ENCODE peak calls at places on chromosomes 16 and 17, in eight cellular contexts. W, T, X, A, R, P, Q and L are unnamed samples.

GRCh38 chr16:19331794-19332193 is 46.3 kb downstream of the CLEC19A start:
- DNase-seq in X (no peak), Q (no peak), R (no peak), A (no peak), T (no peak), W (no peak), P (no peak), L (no peak)

GRCh38 chr16:3838600-3839401 is 41.7 kb downstream of the CREBBP start:
- DNase-seq in A (no peak), R (no peak), X (no peak), Q (peak), P (no peak), W (no peak), T (no peak), L (no peak)

GRCh38 chr17:7439462-7440112 is at the start of gene FGF11:
- DNase-seq in T (no peak), R (peak), X (no peak), P (no peak), A (no peak), W (no peak), Q (no peak), L (no peak)

GRCh38 chr17:78680436-78680835 is 101.6 kb downstream of the CYTH1 start:
- DNase-seq in R (no peak), T (no peak), W (no peak), X (no peak), A (no peak), P (no peak), Q (peak), L (no peak)

GRCh38 chr16:11252482-11252931 is 3.5 kb downstream of the SOCS1 start:
- DNase-seq in A (no peak), Q (no peak), R (no peak), T (no peak), P (no peak), W (no peak), X (no peak), L (no peak)

GRCh38 chr17:1907818-1908698 is 78.3 kb downstream of the RPA1 start:
- DNase-seq in W (no peak), A (no peak), T (no peak), X (no peak), R (peak), P (no peak), Q (peak), L (no peak)

GRCh38 chr17:48239603-48239995 is 132.0 kb downstream of the SNX11 start:
- DNase-seq in W (no peak), X (no peak), P (no peak), A (no peak), Q (no peak), R (no peak), T (no peak), L (no peak)

GRCh38 chr16:11022002-11022401 is 77.6 kb downstream of the CLEC16A start:
- DNase-seq in T (no peak), X (no peak), W (no peak), P (no peak), A (no peak), R (peak), Q (no peak), L (no peak)

GRCh38 chr17:64772845-64773299 is 110.8 kb upstream of the SMURF2 start:
- DNase-seq in X (no peak), R (no peak), A (no peak), T (no peak), P (no peak), Q (no peak), W (no peak), L (no peak)

GRCh38 chr16:81337097-81337496 is 22.3 kb downstream of the GAN start:
- DNase-seq in Q (no peak), R (no peak), A (no peak), X (no peak), P (no peak), W (no peak), T (no peak), L (no peak)

GRCh38 chr17:75034236-75034908 is 12.4 kb downstream of the ATP5PD start:
- DNase-seq in R (peak), T (peak), X (peak), W (peak), P (peak), A (no peak), Q (peak), L (no peak)

GRCh38 chr17:8226536-8227237 is 16.3 kb upstream of the AURKB start:
- DNase-seq in P (peak), W (peak), T (no peak), Q (peak), X (peak), A (no peak), R (peak), L (no peak)

GRCh38 chr16:85252014-85252413 is 139.7 kb upstream of the CIBAR2 start:
- DNase-seq in P (no peak), A (no peak), W (no peak), T (no peak), X (no peak), R (no peak), Q (no peak), L (no peak)

GRCh38 chr17:58249270-58250133 is 11.1 kb downstream of the LPO start:
- DNase-seq in T (peak), X (peak), R (peak), Q (peak), P (peak), A (peak), W (peak), L (no peak)

GRCh38 chr16:21263640-21264211 is 14.4 kb downstream of the CRYM start:
- DNase-seq in X (no peak), A (no peak), Q (peak), W (no peak), R (no peak), P (no peak), T (peak), L (no peak)

GRCh38 chr16:4624827-4625616 is 396 bp downstream of the MGRN1 start:
- DNase-seq in W (peak), X (peak), Q (peak), P (peak), A (no peak), T (peak), R (peak), L (no peak)

GRCh38 chr17:41406205-41406604 is 8.8 kb upstream of the KRT31 start:
- DNase-seq in P (no peak), A (no peak), T (no peak), X (no peak), W (no peak), R (no peak), Q (peak), L (no peak)

GRCh38 chr17:60559659-60559994 is 33.6 kb upstream of the APPBP2 start:
- DNase-seq in W (no peak), Q (no peak), X (no peak), T (no peak), P (no peak), A (no peak), R (no peak), L (no peak)

GRCh38 chr17:61410100-61410551 is 10.5 kb downstream of the TBX2 start:
- DNase-seq in A (no peak), P (no peak), X (no peak), Q (no peak), R (no peak), W (no peak), T (peak), L (no peak)

GRCh38 chr17:16068323-16068722 is 68.7 kb downstream of the TTC19 start:
- DNase-seq in T (no peak), W (no peak), Q (peak), P (peak), R (no peak), A (no peak), X (no peak), L (no peak)

GRCh38 chr16:51048544-51048943 is 102.5 kb downstream of the SALL1 start:
- DNase-seq in T (no peak), Q (peak), P (peak), X (no peak), R (no peak), A (no peak), W (no peak), L (no peak)

GRCh38 chr17:35790826-35791225 is 4.6 kb downstream of the MMP28 start:
- DNase-seq in A (no peak), W (no peak), P (no peak), X (no peak), R (no peak), T (no peak), Q (no peak), L (no peak)

GRCh38 chr17:45308840-45309239 is 8.0 kb downstream of the MAP3K14 start:
- DNase-seq in A (no peak), P (no peak), W (no peak), X (no peak), R (no peak), T (no peak), Q (no peak), L (no peak)

GRCh38 chr17:76820039-76820438 is 48.2 kb upstream of the MGAT5B start:
- DNase-seq in P (no peak), Q (no peak), R (no peak), X (no peak), W (no peak), T (no peak), A (no peak), L (no peak)

GRCh38 chr17:15233022-15233805 is 31.9 kb downstream of the PMP22 start:
- DNase-seq in Q (peak), R (peak), T (no peak), P (peak), A (no peak), X (peak), W (no peak), L (peak)

GRCh38 chr17:27355419-27355818 is 61.5 kb downstream of the WSB1 start:
- DNase-seq in T (no peak), A (no peak), X (no peak), W (no peak), R (no peak), P (no peak), Q (no peak), L (no peak)

GRCh38 chr17:70225272-70225671 is 55.9 kb downstream of the KCNJ2 start:
- DNase-seq in X (no peak), R (no peak), T (no peak), Q (no peak), P (no peak), W (no peak), A (no peak), L (no peak)

GRCh38 chr16:66275795-66276428 is 90.6 kb upstream of the CDH5 start:
- DNase-seq in R (peak), T (no peak), A (no peak), X (peak), Q (peak), P (peak), W (no peak), L (peak)

GRCh38 chr16:85309656-85310587 is 197.7 kb upstream of the CIBAR2 start:
- DNase-seq in T (no peak), A (no peak), Q (no peak), R (peak), X (no peak), P (peak), W (peak), L (no peak)

GRCh38 chr16:22887445-22887844 is 73.5 kb downstream of the HS3ST2 start:
- DNase-seq in P (no peak), X (no peak), R (no peak), A (no peak), Q (no peak), W (no peak), T (no peak), L (no peak)

GRCh38 chr16:14069818-14070217 is 1.3 kb upstream of the MRTFB start:
- DNase-seq in R (no peak), X (no peak), T (no peak), W (no peak), Q (no peak), P (no peak), A (no peak), L (no peak)

GRCh38 chr17:79658811-79659207 is 48.0 kb upstream of the RBFOX3 start:
- DNase-seq in P (no peak), R (peak), T (no peak), W (no peak), A (no peak), Q (peak), X (peak), L (no peak)

GRCh38 chr16:4182581-4183257 is 59.2 kb downstream of the SRL start:
- DNase-seq in W (no peak), T (no peak), A (no peak), Q (no peak), P (peak), X (no peak), R (no peak), L (no peak)

GRCh38 chr16:58413359-58413758 is 21.1 kb downstream of the GINS3 start:
- DNase-seq in R (no peak), Q (peak), P (no peak), W (no peak), X (no peak), A (no peak), T (no peak), L (no peak)

GRCh38 chr17:78281249-78281865 is 49.9 kb downstream of the TMEM235 start:
- DNase-seq in T (no peak), R (no peak), X (no peak), W (no peak), A (no peak), P (no peak), Q (no peak), L (no peak)

GRCh38 chr16:76583995-76584394 is 306.8 kb downstream of the CNTNAP4 start:
- DNase-seq in P (no peak), T (no peak), Q (no peak), X (no peak), W (no peak), R (no peak), A (no peak), L (no peak)

GRCh38 chr16:81384006-81384405 is 60.6 kb upstream of the CMIP start:
- DNase-seq in Q (peak), R (peak), T (no peak), P (no peak), A (no peak), X (no peak), W (no peak), L (no peak)

GRCh38 chr17:7435676-7436555 is 681 bp downstream of the TMEM102 start:
- DNase-seq in P (peak), T (no peak), W (no peak), R (peak), A (no peak), Q (peak), X (peak), L (no peak)